ENCODE peak calls at places on chromosomes 1 and 21, in nine cellular contexts. H, B, Z, L, E, M, R, U and O are unnamed samples.

GRCh38 chr21:45210461-45210983 is 77.2 kb downstream of the POFUT2 start:
- DNase-seq in R (no peak), Z (no peak), E (no peak), M (no peak), L (no peak), U (no peak), B (no peak), H (no peak), O (no peak)

GRCh38 chr1:31795801-31796621 is 19.8 kb downstream of the SPOCD1 start:
- DNase-seq in R (no peak), L (peak; percentile 27), M (peak; percentile 67), B (peak; percentile 10), E (no peak), Z (peak; percentile 61), H (peak; percentile 40), U (no peak), O (no peak)

GRCh38 chr1:29985376-29985945 is 737.9 kb downstream of the MATN1 start:
- DNase-seq in Z (no peak), L (no peak), M (no peak), R (peak; percentile 16), E (no peak), B (no peak), H (no peak), U (no peak), O (no peak)

GRCh38 chr1:25556791-25557476 is 13.5 kb downstream of the LDLRAP1 start:
- DNase-seq in R (no peak), E (no peak), Z (no peak), B (peak; percentile 57), U (no peak), H (no peak), L (no peak), M (no peak), O (no peak)

GRCh38 chr1:229514578-229515275 is 6.6 kb upstream of the NUP133 start:
- DNase-seq in H (no peak), R (peak; percentile 57), E (peak; percentile 45), U (peak; percentile 69), M (peak; percentile 85), Z (peak; percentile 73), L (peak; percentile 63), B (peak; percentile 59), O (peak; percentile 68)

GRCh38 chr21:42101246-42101645 is 30.1 kb downstream of the UMODL1 start:
- DNase-seq in Z (no peak), H (no peak), R (no peak), E (no peak), L (no peak), B (peak; percentile 86), U (no peak), M (no peak), O (no peak)

GRCh38 chr21:44547656-44548331 is 3.5 kb downstream of the KRTAP10-2 start:
- DNase-seq in U (no peak), E (no peak), R (peak; percentile 44), Z (no peak), H (no peak), L (peak; percentile 21), M (no peak), B (no peak), O (no peak)

GRCh38 chr1:82453511-82454185 is 652.9 kb downstream of the ADGRL2 start:
- DNase-seq in M (no peak), U (no peak), E (no peak), L (no peak), R (no peak), Z (no peak), B (no peak), H (no peak), O (no peak)

GRCh38 chr1:247228133-247228532 is 27.7 kb upstream of the VN1R5 start:
- DNase-seq in U (no peak), L (no peak), H (no peak), Z (no peak), B (no peak), R (no peak), M (peak; percentile 59), E (no peak), O (no peak)

GRCh38 chr1:237562247-237562823 is 328.4 kb downstream of the ZP4 start:
- DNase-seq in E (no peak), L (no peak), U (peak; percentile 61), B (no peak), H (no peak), M (peak; percentile 75), Z (no peak), R (no peak), O (no peak)

GRCh38 chr1:224733021-224733911 is 117.1 kb downstream of the CNIH3 start:
- DNase-seq in R (no peak), M (peak; percentile 4), L (no peak), H (no peak), E (no peak), B (no peak), Z (no peak), U (peak; percentile 9), O (peak; percentile 57)

GRCh38 chr1:68433386-68433785 is 16.4 kb downstream of the RPE65 start:
- DNase-seq in Z (no peak), R (no peak), U (no peak), H (no peak), E (no peak), B (no peak), L (no peak), M (no peak), O (no peak)

GRCh38 chr1:63662846-63663245 is 69.6 kb downstream of the PGM1 start:
- DNase-seq in Z (no peak), M (no peak), E (peak; percentile 85), H (no peak), B (no peak), R (no peak), L (no peak), U (no peak), O (no peak)

GRCh38 chr1:223515416-223515815 is 122.2 kb downstream of the CCDC185 start:
- DNase-seq in B (no peak), Z (no peak), M (no peak), E (no peak), L (no peak), H (no peak), U (no peak), R (no peak), O (no peak)

GRCh38 chr1:183548136-183548535 is 42.1 kb downstream of the NCF2 start:
- DNase-seq in U (no peak), M (no peak), L (no peak), H (no peak), Z (no peak), E (no peak), B (no peak), R (no peak), O (no peak)

GRCh38 chr1:155776414-155776813 is 80.6 kb downstream of the GON4L start:
- DNase-seq in R (no peak), E (no peak), L (no peak), M (peak; percentile 40), H (no peak), B (no peak), U (no peak), Z (no peak), O (no peak)

GRCh38 chr1:155777541-155777940 is 79.5 kb downstream of the GON4L start:
- DNase-seq in R (no peak), Z (no peak), B (no peak), U (no peak), E (no peak), M (no peak), H (no peak), L (no peak), O (no peak)

GRCh38 chr1:155773221-155773620 is 83.8 kb downstream of the GON4L start:
- DNase-seq in Z (no peak), B (no peak), U (no peak), E (no peak), M (no peak), H (no peak), L (no peak), R (no peak), O (no peak)
- H3K36me3 ChIP-seq in Z (peaks cover 66% of the 10 kb centered on the region), B (peaks cover 89% of the 10 kb centered on the region), U (peaks cover 14% of the 10 kb centered on the region), E (peaks cover 32% of the 10 kb centered on the region), M (peaks cover 85% of the 10 kb centered on the region), H (peaks cover 92% of the 10 kb centered on the region), L (peaks cover 69% of the 10 kb centered on the region), R (peaks cover 62% of the 10 kb centered on the region), O (no peaks in the 10 kb centered on the region)

DNA sequence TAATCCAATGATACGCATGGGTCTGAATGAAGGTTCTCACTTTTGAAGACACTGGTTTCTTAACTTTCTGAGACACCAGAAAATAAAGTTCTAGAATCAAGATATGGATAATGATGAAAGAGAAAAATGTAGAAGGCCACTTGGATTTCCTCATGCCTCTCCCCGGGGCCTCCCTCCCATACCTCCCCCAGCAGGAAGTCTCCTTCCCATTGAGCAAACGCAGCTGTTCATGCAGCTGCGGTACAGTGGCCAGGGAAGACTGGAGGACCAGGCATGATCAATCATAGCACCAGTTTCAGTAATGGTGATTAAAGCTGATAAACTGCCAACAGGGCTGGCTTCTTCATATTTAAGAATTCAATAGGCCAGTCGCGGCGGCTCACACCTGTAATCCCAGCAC is 10.9 kb upstream of the UBR4 start:
- DNase-seq in H (no peak), M (no peak), Z (peak; percentile 72), R (no peak), U (no peak), B (no peak), E (no peak), L (no peak), O (no peak)
- TF ChIP-seq POLR2AphosphoS5 in H (no peak), M (no peak), Z (peak; percentile 44), R (no peak), U (no peak), B (no peak), E (no peak), L (no peak), O (no peak)

DNA sequence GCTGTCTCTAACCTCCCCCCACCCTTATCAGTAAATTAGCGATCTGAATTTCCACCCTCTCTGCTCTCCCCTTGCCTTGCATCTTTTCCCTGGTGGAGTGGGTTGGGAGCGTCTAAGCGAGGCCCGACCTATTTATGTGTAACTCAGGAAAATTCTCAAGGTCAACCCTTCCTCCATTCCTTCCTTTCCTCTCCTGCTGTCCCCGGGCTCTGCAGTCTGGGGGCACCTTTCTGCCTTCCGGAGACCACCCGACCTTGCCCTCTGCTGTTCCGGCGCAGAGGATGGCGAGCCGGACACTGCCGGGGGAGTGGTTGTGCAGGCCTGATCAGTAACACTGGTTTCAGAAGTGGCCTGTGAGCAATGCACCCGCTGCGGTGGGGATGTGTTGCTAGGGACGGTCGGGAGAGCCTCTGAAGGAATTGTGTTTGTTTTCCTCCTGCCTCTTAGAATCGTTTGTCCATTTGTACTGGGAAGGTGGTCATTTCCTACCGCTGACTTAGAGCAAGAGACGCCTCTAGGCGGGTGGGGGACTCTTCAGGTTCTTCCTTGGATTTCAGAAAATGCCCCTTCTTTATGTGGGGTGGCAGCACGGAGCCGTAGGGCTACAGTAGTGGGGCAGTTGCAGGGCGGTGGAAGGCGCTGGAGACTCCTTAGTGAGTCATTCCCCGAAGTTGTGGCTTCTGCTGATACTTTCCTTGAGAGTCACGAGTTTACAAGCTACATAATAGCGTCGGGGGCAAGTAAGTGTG is 543 bp downstream of the MGST3 start:
- DNase-seq in B (peak; percentile 69), E (peak; percentile 65), U (no peak), M (peak; percentile 86), R (peak; percentile 66), Z (peak; percentile 82), L (peak; percentile 58), H (peak; percentile 84), O (peak; percentile 56)
- H3K4me1 ChIP-seq in B (peaks cover 37% of the 10 kb centered on the region), E (peaks cover 31% of the 10 kb centered on the region), U (peaks cover 36% of the 10 kb centered on the region), M (peaks cover 33% of the 10 kb centered on the region), R (peaks cover 3% of the 10 kb centered on the region), Z (peaks cover 42% of the 10 kb centered on the region), L (peaks cover 39% of the 10 kb centered on the region), H (peaks cover 60% of the 10 kb centered on the region), O (peaks cover 8% of the 10 kb centered on the region)

DNA sequence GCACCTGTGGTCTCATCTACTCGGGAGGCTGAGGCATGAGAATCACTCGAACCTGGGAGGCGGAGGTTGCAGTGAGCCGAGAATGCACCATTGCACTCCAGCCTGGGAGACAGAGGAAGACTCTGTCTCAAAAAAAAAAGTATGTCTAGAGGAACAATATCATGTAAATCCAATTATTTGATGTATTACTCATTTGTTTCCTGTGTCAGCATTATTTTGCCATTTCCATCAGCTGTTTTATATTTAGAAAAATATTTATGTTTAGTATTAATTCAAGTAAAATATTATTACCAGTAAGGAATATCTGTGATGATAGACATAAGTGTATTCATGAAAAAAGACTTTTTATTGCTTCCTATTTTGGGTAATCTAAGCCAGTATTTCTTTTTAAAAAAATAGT is 13.0 kb downstream of the TDRKH start:
- DNase-seq in B (no peak), M (no peak), R (no peak), E (no peak), L (no peak), Z (no peak), U (no peak), H (no peak), O (no peak)
- H3K36me3 ChIP-seq in B (peaks cover 20% of the 10 kb centered on the region), M (peaks cover 10% of the 10 kb centered on the region), R (peaks cover 23% of the 10 kb centered on the region), E (no peaks in the 10 kb centered on the region), L (peaks cover 10% of the 10 kb centered on the region), Z (peaks cover 11% of the 10 kb centered on the region), U (no peaks in the 10 kb centered on the region), H (peaks cover 29% of the 10 kb centered on the region), O (no peaks in the 10 kb centered on the region)